ENCODE peak calls at places on chromosome 17, in five cellular contexts. G is esophagus squamous epithelium, B is heart right ventricle, F is fibroblast of lung, W is mesendoderm. C is an unnamed sample.

GRCh38 chr17:15290605-15291004 is 25.5 kb upstream of the PMP22 start:
- DNase-seq in G (no peak), B (no peak), F (peak), W (no peak), C (no peak)

GRCh38 chr17:10127819-10128375 is 70.5 kb downstream of the GAS7 start:
- DNase-seq in G (no peak), B (peak), F (peak), W (peak), C (peak)

GRCh38 chr17:2982854-2983636 is 80.4 kb downstream of the OR1D5 start:
- DNase-seq in G (no peak), B (peak), F (peak), W (no peak), C (peak)

GRCh38 chr17:14429084-14429483 is 128.2 kb downstream of the HS3ST3B1 start:
- DNase-seq in G (no peak), B (no peak), F (no peak), W (no peak), C (no peak)

GRCh38 chr17:42553866-42554249 is 1.1 kb downstream of the HSD17B1 start:
- DNase-seq in G (no peak), B (no peak), F (no peak), W (no peak), C (no peak)

GRCh38 chr17:60640503-60640902 is 37.1 kb upstream of the BCAS3 start:
- DNase-seq in G (no peak), B (no peak), F (peak), W (peak), C (peak)

GRCh38 chr17:64459284-64459747 is 10.4 kb downstream of the MILR1 start:
- DNase-seq in G (no peak), B (no peak), F (peak), W (no peak), C (peak)

GRCh38 chr17:21001813-21002221 is 41.0 kb downstream of the USP22 start:
- DNase-seq in G (no peak), B (no peak), F (no peak), W (no peak), C (no peak)

GRCh38 chr17:28406478-28406824 is 439 bp upstream of the SLC46A1 start:
- DNase-seq in G (no peak), B (no peak), F (no peak), W (peak), C (no peak)

GRCh38 chr17:83055911-83056582 is 23.4 kb upstream of the METRNL start:
- DNase-seq in G (no peak), B (no peak), F (peak), W (no peak), C (peak)

GRCh38 chr17:4673169-4673568 is 30.8 kb downstream of the PELP1 start:
- DNase-seq in G (no peak), B (no peak), F (no peak), W (no peak), C (no peak)

GRCh38 chr17:41835800-41836549 is at the start of gene NT5C3B:
- DNase-seq in G (no peak), B (peak), F (peak), W (peak), C (peak)

GRCh38 chr17:13540546-13540945 is 61.2 kb downstream of the HS3ST3A1 start:
- DNase-seq in G (no peak), B (no peak), F (peak), W (no peak), C (no peak)

GRCh38 chr17:37131064-37131463 is 182.3 kb downstream of the AATF start:
- DNase-seq in G (no peak), B (no peak), F (peak), W (no peak), C (no peak)

GRCh38 chr17:2958706-2959222 is 104.6 kb downstream of the OR1D5 start:
- DNase-seq in G (no peak), B (no peak), F (no peak), W (no peak), C (no peak)

GRCh38 chr17:41781404-41782110 is 5.0 kb downstream of the JUP start:
- DNase-seq in G (no peak), B (no peak), F (no peak), W (no peak), C (no peak)

GRCh38 chr17:64969046-64969501 is 49.8 kb upstream of the LRRC37A3 start:
- DNase-seq in G (no peak), B (no peak), F (no peak), W (no peak), C (no peak)

GRCh38 chr17:38970128-38970527 is 2.9 kb upstream of the FBXO47 start:
- DNase-seq in G (no peak), B (no peak), F (no peak), W (peak), C (no peak)

GRCh38 chr17:39244016-39244599 is 18.4 kb upstream of the STAC2 start:
- DNase-seq in G (no peak), B (no peak), F (no peak), W (peak), C (no peak)

GRCh38 chr17:78124081-78124835 is 4.3 kb downstream of the TMC6 start:
- DNase-seq in G (no peak), B (no peak), F (no peak), W (no peak), C (no peak)

GRCh38 chr17:78641243-78641642 is 64.0 kb upstream of the DNAH17 start:
- DNase-seq in G (no peak), B (no peak), F (no peak), W (no peak), C (no peak)

GRCh38 chr17:30398328-30399041 is 19.8 kb downstream of the CPD start:
- DNase-seq in G (no peak), B (no peak), F (no peak), W (no peak), C (no peak)

GRCh38 chr17:28956861-28957260 is 5.5 kb upstream of the PHF12 start:
- DNase-seq in G (no peak), B (no peak), F (no peak), W (no peak), C (no peak)

GRCh38 chr17:31496097-31496496 is 104.6 kb downstream of the RAB11FIP4 start:
- DNase-seq in G (no peak), B (no peak), F (no peak), W (no peak), C (no peak)

GRCh38 chr17:12256380-12256995 is 235.8 kb downstream of the MAP2K4 start:
- DNase-seq in G (no peak), B (peak), F (peak), W (peak), C (peak)

GRCh38 chr17:43753488-43754129 is 5.0 kb downstream of the SOST start:
- DNase-seq in G (no peak), B (no peak), F (peak), W (no peak), C (peak)

GRCh38 chr17:16214190-16215001 is 938 bp downstream of the NCOR1 start:
- DNase-seq in G (no peak), B (no peak), F (peak), W (no peak), C (no peak)

GRCh38 chr17:61487668-61488595 is 35.7 kb downstream of the TBX4 start:
- DNase-seq in G (no peak), B (no peak), F (no peak), W (no peak), C (no peak)

GRCh38 chr17:72515291-72516065 is 394.7 kb downstream of the SOX9 start:
- DNase-seq in G (no peak), B (no peak), F (peak), W (peak), C (no peak)

GRCh38 chr17:72516772-72517399 is 396.1 kb downstream of the SOX9 start:
- DNase-seq in G (no peak), B (no peak), F (peak), W (no peak), C (no peak)

GRCh38 chr17:72512649-72513556 is 392.1 kb downstream of the SOX9 start:
- DNase-seq in G (no peak), B (no peak), F (no peak), W (no peak), C (no peak)

GRCh38 chr17:72514888-72515287 is 394.1 kb downstream of the SOX9 start:
- DNase-seq in G (no peak), B (peak), F (peak), W (no peak), C (no peak)

GRCh38 chr17:72514321-72514861 is 393.6 kb downstream of the SOX9 start:
- DNase-seq in G (no peak), B (no peak), F (peak), W (no peak), C (no peak)
- H3K27ac ChIP-seq in G (no peak), B (no peak), F (no peak), W (no peak), C (no peak)

GRCh38 chr17:57226793-57227192 is 29.5 kb upstream of the MSI2 start:
- DNase-seq in G (no peak), B (no peak), F (no peak), W (no peak), C (no peak)
- H3K27ac ChIP-seq in G (no peak), B (no peak), F (no peak), W (no peak), C (no peak)

GRCh38 chr17:226773-227580 is 45.5 kb upstream of the DOC2B start:
- DNase-seq in G (no peak), B (no peak), F (no peak), W (peak), C (no peak)

GRCh38 chr17:223723-224471 is 42.4 kb upstream of the DOC2B start:
- DNase-seq in G (no peak), B (no peak), F (no peak), W (no peak), C (no peak)

GRCh38 chr17:227581-228222 is 46.3 kb upstream of the DOC2B start:
- DNase-seq in G (no peak), B (no peak), F (no peak), W (no peak), C (no peak)

GRCh38 chr17:226108-226772 is 44.8 kb upstream of the DOC2B start:
- DNase-seq in G (no peak), B (no peak), F (no peak), W (no peak), C (no peak)

GRCh38 chr17:225551-225950 is 44.1 kb upstream of the DOC2B start:
- DNase-seq in G (no peak), B (no peak), F (no peak), W (no peak), C (no peak)
- H3K27ac ChIP-seq in G (no peak), B (no peak), F (no peak), W (no peak), C (no peak)

DNA sequence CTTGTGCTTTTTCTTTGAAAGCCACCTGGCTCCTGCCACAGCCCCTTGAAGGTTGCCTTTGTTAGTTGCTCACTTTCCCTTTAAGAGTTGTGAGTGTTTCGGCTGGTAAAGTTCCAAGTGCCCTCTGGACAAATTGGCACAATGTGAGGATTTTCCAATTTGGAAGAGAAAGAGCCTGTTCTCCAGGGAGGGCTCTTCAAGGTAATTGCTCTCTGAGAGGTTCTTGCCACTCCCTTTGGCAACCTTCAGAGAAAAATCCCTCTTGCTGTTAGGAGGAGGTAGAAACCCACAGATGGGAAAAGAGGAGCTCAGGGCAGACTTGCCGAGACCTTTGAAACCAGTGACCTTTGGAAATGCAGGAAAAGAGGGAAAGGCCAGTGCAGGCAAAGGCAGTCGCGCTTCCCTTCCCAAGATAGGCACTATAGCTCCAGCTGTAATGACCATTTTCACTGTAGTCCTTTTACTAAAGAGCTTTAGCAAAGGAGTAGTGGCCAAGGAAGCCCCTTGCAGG is 49.0 kb upstream of the AKAP1 start:
- DNase-seq in G (no peak), B (peak), F (no peak), W (no peak), C (no peak)
- H3K27ac ChIP-seq in G (peak), B (peak), F (no peak), W (no peak), C (no peak)

DNA sequence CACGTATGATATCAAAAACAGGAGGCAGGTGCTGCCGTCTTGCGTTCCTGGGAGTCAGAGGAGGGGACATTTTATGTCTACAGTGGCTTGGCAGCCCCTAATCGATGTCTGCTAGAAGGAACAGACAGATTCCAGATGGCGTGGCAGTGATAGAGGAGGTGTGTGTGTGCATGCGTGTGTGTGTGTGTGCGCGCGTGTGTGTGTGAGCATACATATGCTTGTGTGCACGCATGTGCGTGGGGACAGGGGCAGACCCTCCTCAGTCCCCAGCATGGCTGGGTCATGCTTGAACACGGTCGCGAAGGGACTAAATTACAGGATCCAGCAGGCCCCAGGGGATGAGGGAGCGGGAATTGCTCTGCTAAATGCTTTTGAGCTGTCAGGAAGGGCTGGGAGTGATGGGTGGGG is 44.6 kb downstream of the SREBF1 start:
- DNase-seq in G (no peak), B (no peak), F (no peak), W (no peak), C (no peak)
- H3K27ac ChIP-seq in G (peak), B (peak), F (no peak), W (no peak), C (no peak)

DNA sequence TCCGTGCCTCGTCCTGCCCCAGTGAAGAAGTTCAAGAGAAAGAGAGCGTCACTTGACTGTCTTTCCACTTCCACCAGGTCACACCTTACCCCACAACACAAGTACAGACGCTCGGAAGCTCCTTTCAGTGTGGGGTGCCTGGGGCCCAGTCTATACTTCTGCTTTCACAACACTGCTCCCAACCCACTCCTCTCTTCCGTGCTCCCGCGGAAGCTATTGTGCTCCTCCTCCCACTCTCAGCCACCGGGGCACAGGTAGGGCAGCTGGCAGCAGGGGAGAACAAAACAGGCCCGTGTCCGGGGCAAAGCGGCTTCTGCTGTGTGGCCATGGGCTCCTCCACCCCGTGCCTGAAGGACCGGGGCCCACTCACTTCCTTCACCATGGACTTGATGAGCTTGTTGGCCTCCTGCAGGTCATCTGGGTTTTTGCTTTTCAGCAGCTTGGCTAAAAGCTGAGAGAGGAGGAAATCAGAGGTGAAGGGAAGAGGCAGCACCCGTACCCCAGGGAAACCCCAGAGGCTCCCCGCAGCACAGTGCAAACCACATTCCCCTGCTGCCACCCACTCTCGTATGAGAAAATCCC is 18.9 kb downstream of the GGA3 start:
- DNase-seq in G (no peak), B (no peak), F (no peak), W (no peak), C (no peak)
- H3K27ac ChIP-seq in G (no peak), B (peak), F (no peak), W (no peak), C (no peak)

DNA sequence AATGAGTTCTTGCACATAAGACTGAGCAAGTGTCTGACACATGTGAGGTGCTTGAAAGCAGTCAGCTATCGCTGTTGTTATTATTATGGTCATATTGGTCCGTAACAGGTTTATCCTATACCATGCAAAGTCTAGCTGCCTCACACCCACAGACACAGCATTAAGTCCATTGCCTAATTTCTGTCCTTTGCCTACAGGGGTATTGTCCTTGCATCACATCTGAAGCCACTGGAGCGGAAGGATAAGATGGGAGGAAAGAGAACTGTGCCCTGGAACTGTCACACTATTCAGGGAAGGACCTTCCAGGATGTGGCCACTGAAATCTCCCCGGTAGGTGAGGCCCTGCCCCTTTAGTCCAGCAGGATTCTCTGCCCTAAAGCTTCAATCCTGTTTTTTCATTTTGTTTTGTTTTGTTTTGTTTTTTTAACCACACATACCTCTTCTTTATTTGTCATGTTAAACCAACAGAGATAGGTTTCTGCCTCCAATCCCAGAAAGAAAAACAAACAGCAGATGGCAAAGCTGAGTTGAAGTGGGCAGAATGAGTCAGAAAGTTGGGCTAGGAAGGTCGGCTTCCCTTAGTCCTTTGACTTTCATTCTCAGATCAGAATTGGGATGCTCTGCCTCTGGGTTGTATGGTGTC is 2.2 kb upstream of the EFTUD2 start:
- DNase-seq in G (no peak), B (no peak), F (peak), W (no peak), C (peak)
- H3K27ac ChIP-seq in G (no peak), B (no peak), F (no peak), W (no peak), C (peak)

DNA sequence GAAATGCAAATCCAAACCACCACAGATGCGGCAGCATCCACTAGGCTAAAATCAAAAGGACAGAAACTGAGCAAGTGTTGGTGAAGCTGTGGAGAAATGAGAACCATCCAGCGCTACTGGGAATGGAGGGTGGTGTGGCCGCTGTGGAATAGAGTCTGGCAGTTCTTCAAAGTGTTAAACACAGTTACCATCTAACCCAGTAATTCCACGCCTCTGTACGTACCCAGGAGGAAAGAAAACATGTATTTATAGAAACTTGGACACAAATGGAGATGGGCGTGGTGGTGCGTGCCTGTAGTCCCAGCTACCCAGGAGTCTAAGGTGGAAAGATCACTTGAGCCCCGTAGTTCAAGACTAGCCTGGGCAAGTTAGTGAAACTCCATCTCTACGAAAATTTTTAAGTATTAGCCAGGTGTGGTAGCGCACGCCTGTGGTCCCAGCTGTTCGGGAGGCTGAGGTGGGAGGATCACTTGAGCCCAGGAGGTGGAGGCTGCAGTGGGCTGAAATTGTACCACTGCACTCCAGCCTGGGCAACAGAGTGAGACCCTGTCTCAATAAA is 11.6 kb downstream of the SLC25A10 start:
- DNase-seq in G (no peak), B (no peak), F (no peak), W (no peak), C (no peak)
- H3K27ac ChIP-seq in G (peak), B (no peak), F (no peak), W (no peak), C (no peak)

DNA sequence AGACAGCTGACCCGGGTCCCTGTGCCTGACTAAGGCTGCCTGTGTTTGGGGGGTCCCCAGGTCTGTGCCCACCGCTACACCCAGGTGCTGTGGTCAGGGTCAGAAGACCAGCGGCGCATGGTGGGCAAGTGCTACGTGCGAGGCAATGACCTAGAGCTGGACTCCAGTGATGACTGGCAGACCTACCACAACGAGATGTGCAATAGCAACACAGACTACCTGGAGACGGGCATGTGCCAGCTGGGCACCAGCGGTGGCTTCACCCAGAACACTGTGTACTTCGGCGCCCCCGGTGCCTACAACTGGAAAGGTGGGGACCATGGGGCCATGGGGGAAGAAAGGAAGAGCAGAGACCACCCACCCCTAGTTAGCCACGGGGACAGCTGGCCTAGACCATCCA is 12.1 kb downstream of the ITGA3 start:
- DNase-seq in G (no peak), B (no peak), F (no peak), W (no peak), C (no peak)
- H3K27ac ChIP-seq in G (no peak), B (no peak), F (no peak), W (no peak), C (no peak)

C was measured in SJSA1.